ENCODE peak calls at places on chromosome 15, in nine cellular contexts. M, U, J, W, Y, Z, R, B and V are unnamed samples.

GRCh38 chr15:100821327-100821726 is 58.3 kb upstream of the ALDH1A3 start:
- DNase-seq in M (no peak), U (no peak), J (no peak), W (no peak), Y (no peak), Z (no peak), R (no peak), B (no peak), V (no peak)

GRCh38 chr15:31758126-31758525 is 272.2 kb upstream of the CHRNA7 start:
- DNase-seq in M (no peak), U (peak), J (peak), W (peak), Y (peak), Z (peak), R (peak), B (no peak), V (peak)

GRCh38 chr15:38440353-38441129 is 13.4 kb upstream of the FAM98B start:
- DNase-seq in M (peak), U (peak), J (peak), W (peak), Y (peak), Z (peak), R (peak), B (peak), V (peak)

GRCh38 chr15:45402955-45403892 is 24.9 kb upstream of the GATM start:
- DNase-seq in M (no peak), U (no peak), J (peak), W (peak), Y (peak), Z (no peak), R (peak), B (no peak), V (peak)

GRCh38 chr15:20344601-20345400 is 196.8 kb downstream of the GOLGA6L6 start:
- DNase-seq in M (no peak), U (no peak), J (no peak), W (no peak), Y (no peak), Z (no peak), R (peak), B (no peak), V (no peak)

GRCh38 chr15:26771168-26771916 is 1.5 kb downstream of the GABRB3 start:
- DNase-seq in M (peak), U (no peak), J (no peak), W (no peak), Y (no peak), Z (no peak), R (peak), B (no peak), V (no peak)

GRCh38 chr15:34655198-34655770 is 71.8 kb upstream of the GOLGA8B start:
- DNase-seq in M (no peak), U (no peak), J (no peak), W (peak), Y (no peak), Z (no peak), R (no peak), B (no peak), V (no peak)

GRCh38 chr15:48681274-48681840 is 35.8 kb upstream of the FBN1 start:
- DNase-seq in M (no peak), U (no peak), J (no peak), W (no peak), Y (no peak), Z (no peak), R (peak), B (no peak), V (no peak)

GRCh38 chr15:70498096-70498626 is 265.2 kb downstream of the UACA start:
- DNase-seq in M (no peak), U (no peak), J (no peak), W (no peak), Y (no peak), Z (no peak), R (no peak), B (no peak), V (no peak)

GRCh38 chr15:77901921-77902750 is 175.4 kb downstream of the TBC1D2B start:
- DNase-seq in M (no peak), U (no peak), J (no peak), W (peak), Y (peak), Z (no peak), R (peak), B (no peak), V (peak)

GRCh38 chr15:52102468-52102867 is 10.1 kb downstream of the BCL2L10 start:
- DNase-seq in M (no peak), U (no peak), J (peak), W (no peak), Y (no peak), Z (no peak), R (no peak), B (no peak), V (no peak)

GRCh38 chr15:72136170-72137051 is 18.2 kb downstream of the SENP8 start:
- DNase-seq in M (no peak), U (no peak), J (no peak), W (no peak), Y (no peak), Z (no peak), R (no peak), B (no peak), V (no peak)

GRCh38 chr15:96701443-96701842 is 370.9 kb downstream of the NR2F2 start:
- DNase-seq in M (no peak), U (no peak), J (no peak), W (no peak), Y (no peak), Z (no peak), R (no peak), B (no peak), V (no peak)

GRCh38 chr15:45645026-45645980 is 10.5 kb downstream of the SQOR start:
- DNase-seq in M (no peak), U (no peak), J (peak), W (no peak), Y (no peak), Z (no peak), R (no peak), B (no peak), V (peak)

GRCh38 chr15:90367578-90367977 is 15.5 kb downstream of the ZNF774 start:
- DNase-seq in M (no peak), U (no peak), J (no peak), W (no peak), Y (no peak), Z (no peak), R (no peak), B (no peak), V (no peak)

GRCh38 chr15:53758412-53758811 is 1.1 kb downstream of the WDR72 start:
- DNase-seq in M (no peak), U (no peak), J (no peak), W (no peak), Y (no peak), Z (no peak), R (no peak), B (no peak), V (no peak)

GRCh38 chr15:57676578-57676977 is 29.9 kb upstream of the POLR2M start:
- DNase-seq in M (no peak), U (no peak), J (no peak), W (no peak), Y (no peak), Z (no peak), R (no peak), B (no peak), V (no peak)

GRCh38 chr15:57680021-57680420 is 26.5 kb upstream of the POLR2M start:
- DNase-seq in M (no peak), U (no peak), J (peak), W (no peak), Y (no peak), Z (no peak), R (no peak), B (no peak), V (no peak)

GRCh38 chr15:57677206-57677605 is 29.3 kb upstream of the POLR2M start:
- DNase-seq in M (no peak), U (no peak), J (no peak), W (no peak), Y (no peak), Z (no peak), R (no peak), B (no peak), V (no peak)

GRCh38 chr15:57671636-57672035 is 34.9 kb upstream of the POLR2M start:
- DNase-seq in M (no peak), U (no peak), J (peak), W (no peak), Y (no peak), Z (no peak), R (no peak), B (no peak), V (no peak)

GRCh38 chr15:57675481-57676181 is 30.9 kb upstream of the POLR2M start:
- DNase-seq in M (peak), U (no peak), J (no peak), W (no peak), Y (no peak), Z (no peak), R (no peak), B (no peak), V (no peak)
- H3K4me3 ChIP-seq in M (no peak), U (no peak), J (no peak), W (no peak), Y (no peak), Z (no peak), R (no peak), B (no peak), V (no peak)

GRCh38 chr15:50260969-50261496 is 4.5 kb downstream of the HDC start:
- DNase-seq in M (peak), U (no peak), J (no peak), W (peak), Y (no peak), Z (no peak), R (peak), B (no peak), V (no peak)

GRCh38 chr15:50259276-50259675 is 6.2 kb downstream of the HDC start:
- DNase-seq in M (no peak), U (no peak), J (no peak), W (peak), Y (no peak), Z (no peak), R (no peak), B (no peak), V (peak)

GRCh38 chr15:50262533-50262932 is 3.0 kb downstream of the HDC start:
- DNase-seq in M (no peak), U (no peak), J (no peak), W (no peak), Y (no peak), Z (no peak), R (no peak), B (no peak), V (peak)

GRCh38 chr15:50265620-50266019 is at the start of gene HDC:
- DNase-seq in M (no peak), U (no peak), J (no peak), W (no peak), Y (no peak), Z (no peak), R (no peak), B (no peak), V (no peak)

DNA sequence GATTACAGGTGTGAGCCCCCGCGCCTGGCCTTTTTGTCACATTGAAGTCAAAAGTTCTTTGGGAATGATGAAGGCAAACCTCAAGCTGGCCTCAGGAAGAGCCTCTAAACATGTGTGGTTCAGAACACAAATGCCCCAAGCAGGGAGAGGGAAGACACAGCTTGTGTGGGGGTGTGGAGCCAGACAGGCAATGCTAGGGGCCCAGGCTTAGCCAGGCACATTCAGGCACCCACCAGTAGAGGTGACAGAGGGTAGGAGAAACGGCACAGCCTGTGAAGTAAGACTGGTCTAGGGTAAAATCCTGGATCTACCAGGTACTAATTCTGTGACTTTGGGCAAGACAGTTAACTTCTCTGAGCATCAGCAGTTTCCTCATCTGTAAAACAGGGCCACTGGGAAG is 3.5 kb downstream of the HDC start:
- DNase-seq in M (no peak), U (no peak), J (no peak), W (peak), Y (no peak), Z (no peak), R (no peak), B (no peak), V (peak)
- TF ChIP-seq MAX in M (no peak), U (no peak), J (no peak), W (no peak), Y (no peak), Z (no peak), R (no peak), B (no peak), V (no peak)

GRCh38 chr15:36882487-36883108 is 217.8 kb downstream of the MEIS2 start:
- DNase-seq in M (no peak), U (no peak), J (peak), W (no peak), Y (no peak), Z (no peak), R (no peak), B (no peak), V (no peak)

GRCh38 chr15:36885709-36886108 is 214.6 kb downstream of the MEIS2 start:
- DNase-seq in M (no peak), U (no peak), J (no peak), W (no peak), Y (no peak), Z (no peak), R (no peak), B (no peak), V (no peak)

GRCh38 chr15:36886135-36887011 is 214.0 kb downstream of the MEIS2 start:
- DNase-seq in M (no peak), U (no peak), J (no peak), W (no peak), Y (no peak), Z (no peak), R (no peak), B (no peak), V (no peak)

GRCh38 chr15:36883705-36884355 is 216.5 kb downstream of the MEIS2 start:
- DNase-seq in M (peak), U (peak), J (peak), W (peak), Y (peak), Z (peak), R (peak), B (no peak), V (peak)

GRCh38 chr15:36884404-36885335 is 215.7 kb downstream of the MEIS2 start:
- DNase-seq in M (no peak), U (no peak), J (no peak), W (no peak), Y (no peak), Z (no peak), R (no peak), B (no peak), V (no peak)
- H3K4me3 ChIP-seq in M (no peak), U (no peak), J (no peak), W (no peak), Y (no peak), Z (no peak), R (peak), B (no peak), V (no peak)

DNA sequence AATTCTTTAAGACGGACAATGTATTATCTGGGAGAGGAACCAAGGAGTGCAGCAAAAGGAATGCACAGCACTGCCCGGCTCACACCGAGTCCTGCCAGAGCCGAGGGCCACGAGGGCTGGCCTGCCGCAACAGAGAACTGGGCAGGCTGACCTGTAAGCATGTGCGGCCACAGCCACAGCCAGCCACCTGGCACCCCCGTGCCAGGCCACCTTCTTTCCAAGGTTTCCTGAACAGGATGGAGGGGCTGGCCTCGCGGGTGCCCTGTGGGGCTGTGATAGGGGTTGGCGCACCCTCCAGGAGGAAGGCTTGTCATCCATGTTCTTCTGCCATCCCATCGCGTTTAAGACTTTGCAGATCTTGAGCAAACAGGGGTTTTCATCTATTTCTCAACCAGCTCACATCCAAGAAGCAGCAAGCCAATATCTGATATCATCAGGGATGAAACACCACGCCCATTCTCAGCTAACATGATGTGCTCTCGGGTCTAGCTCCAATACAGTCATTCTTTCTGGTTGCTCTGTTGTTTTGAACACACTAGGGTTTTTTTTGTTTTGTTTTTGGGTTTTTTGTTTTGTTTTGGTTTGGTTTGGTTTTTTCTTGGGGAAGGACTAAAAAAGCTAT is 10.2 kb downstream of the CA12 start:
- DNase-seq in M (no peak), U (no peak), J (no peak), W (no peak), Y (no peak), Z (no peak), R (no peak), B (no peak), V (peak)
- TF ChIP-seq MAX in M (no peak), U (no peak), J (no peak), W (no peak), Y (no peak), Z (no peak), R (no peak), B (no peak), V (no peak)

DNA sequence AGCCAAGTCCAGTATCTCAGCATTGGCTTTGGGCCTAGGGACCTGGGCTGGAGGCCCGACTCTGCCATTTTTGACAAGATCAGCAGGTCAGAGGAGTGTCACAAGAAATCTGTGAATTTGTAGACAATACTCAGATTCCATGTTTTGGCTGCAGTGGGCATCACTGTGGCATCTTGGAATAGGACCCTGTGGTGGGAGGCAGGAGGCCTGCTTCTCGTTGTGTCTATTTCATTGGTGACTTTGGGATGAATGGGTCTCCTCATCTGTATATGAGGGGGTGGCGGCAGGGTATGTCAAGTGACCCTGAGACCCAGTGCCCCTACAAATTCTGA is 3.3 kb downstream of the C15orf39 start:
- DNase-seq in M (no peak), U (no peak), J (no peak), W (no peak), Y (no peak), Z (no peak), R (no peak), B (no peak), V (no peak)
- H3K4me3 ChIP-seq in M (no peak), U (no peak), J (no peak), W (no peak), Y (no peak), Z (peak), R (no peak), B (no peak), V (peak)